ENCODE peak calls at places on chromosomes 2 and 18, in four cellular contexts. Y is thyroid gland, W is astrocyte of the spinal cord, Z is tibial nerve. M is an unnamed sample.
A peak's percentile ranks its signal among the peaks of the same experiment; 100 is the strongest.

GRCh38 chr2:202140522-202141292 is 67.7 kb downstream of the KIAA2012 start:
- DNase-seq in Y (no peak), W (peak; percentile 36), Z (no peak), M (peak; percentile 54)

GRCh38 chr2:241941691-241942301 is 72.3 kb downstream of the RTP5 start:
- DNase-seq in Y (no peak), W (no peak), Z (no peak), M (no peak)

GRCh38 chr2:40760071-40760666 is 308.3 kb upstream of the SLC8A1 start:
- DNase-seq in Y (no peak), W (peak; percentile 56), Z (no peak), M (peak; percentile 31)

GRCh38 chr2:6314218-6314855 is 551.4 kb downstream of the CMPK2 start:
- DNase-seq in Y (no peak), W (no peak), Z (no peak), M (no peak)

GRCh38 chr2:102049756-102050443 is 58.1 kb downstream of the IL1R2 start:
- DNase-seq in Y (peak; percentile 33), W (no peak), Z (peak; percentile 40), M (no peak)

GRCh38 chr2:145598434-145598833 is 1078.5 kb upstream of the ZEB2 start:
- DNase-seq in Y (no peak), W (peak; percentile 75), Z (no peak), M (no peak)

GRCh38 chr2:120741514-120742448 is 6.1 kb downstream of the GLI2 start:
- DNase-seq in Y (no peak), W (no peak), Z (no peak), M (no peak)

GRCh38 chr2:192328297-192328696 is 133.6 kb upstream of the TMEFF2 start:
- DNase-seq in Y (no peak), W (no peak), Z (no peak), M (no peak)

GRCh38 chr2:47089083-47089464 is 66.0 kb downstream of the STPG4 start:
- DNase-seq in Y (no peak), W (peak; percentile 59), Z (no peak), M (no peak)

GRCh38 chr18:21265971-21266673 is 24.1 kb downstream of the GREB1L start:
- DNase-seq in Y (no peak), W (no peak), Z (no peak), M (no peak)

GRCh38 chr2:10301946-10302478 is 692 bp upstream of the HPCAL1 start:
- DNase-seq in Y (no peak), W (no peak), Z (no peak), M (no peak)

GRCh38 chr18:9925369-9925768 is 11.6 kb downstream of the VAPA start:
- DNase-seq in Y (no peak), W (peak; percentile 42), Z (no peak), M (no peak)

GRCh38 chr2:71281950-71282349 is 49.6 kb upstream of the ZNF638 start:
- DNase-seq in Y (no peak), W (no peak), Z (no peak), M (no peak)

GRCh38 chr2:71277536-71278103 is 50.7 kb upstream of the PAIP2B start:
- DNase-seq in Y (peak; percentile 9), W (peak; percentile 8), Z (no peak), M (no peak)

GRCh38 chr2:71276311-71277158 is 49.6 kb upstream of the PAIP2B start:
- DNase-seq in Y (peak; percentile 83), W (peak; percentile 85), Z (peak; percentile 60), M (peak; percentile 20)

GRCh38 chr2:71275939-71276310 is 49.0 kb upstream of the PAIP2B start:
- DNase-seq in Y (no peak), W (no peak), Z (no peak), M (no peak)

GRCh38 chr2:71277159-71277498 is 50.2 kb upstream of the PAIP2B start:
- DNase-seq in Y (no peak), W (no peak), Z (no peak), M (no peak)
- H3K4me3 ChIP-seq in Y (peak overlapping the region; percentile 21), W (peak overlapping the region; percentile 62), Z (peak overlapping the region; percentile 66), M (peak overlapping the region; percentile 45)

DNA sequence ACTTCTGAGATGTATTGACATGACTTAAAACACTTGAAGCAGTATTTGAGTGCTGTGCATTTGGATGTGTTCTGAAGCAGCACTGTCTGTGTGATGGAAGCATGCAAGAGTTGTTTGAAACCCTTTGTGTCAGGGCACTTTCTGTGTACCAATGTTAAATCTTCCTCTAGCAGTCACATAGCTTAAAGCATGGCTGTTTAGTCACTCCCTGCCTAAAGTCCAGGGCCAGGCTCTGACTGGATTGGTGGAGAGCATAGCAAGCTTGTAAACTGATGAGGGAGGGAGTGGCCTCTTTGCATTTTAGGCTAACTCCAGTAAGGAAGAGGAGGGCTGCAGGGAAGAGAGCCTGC is 73.5 kb downstream of the MYO1B start:
- DNase-seq in Y (no peak), W (peak; percentile 68), Z (no peak), M (peak; percentile 63)
- H3K4me3 ChIP-seq in Y (no peak overlapping the region), W (no peak overlapping the region), Z (no peak overlapping the region), M (no peak overlapping the region)

GRCh38 chr2:107751936-107752335 is 74.8 kb upstream of the RGPD4 start:
- DNase-seq in Y (no peak), W (no peak), Z (no peak), M (no peak)

GRCh38 chr2:107760620-107761019 is 66.1 kb upstream of the RGPD4 start:
- DNase-seq in Y (no peak), W (no peak), Z (no peak), M (no peak)

GRCh38 chr2:107757223-107757622 is 69.5 kb upstream of the RGPD4 start:
- DNase-seq in Y (no peak), W (no peak), Z (no peak), M (no peak)
- H3K4me3 ChIP-seq in Y (no peak overlapping the region), W (no peak overlapping the region), Z (no peak overlapping the region), M (no peak overlapping the region)

GRCh38 chr18:22934789-22935188 is 1.7 kb downstream of the RBBP8 start:
- DNase-seq in Y (no peak), W (no peak), Z (no peak), M (no peak)
- H3K4me3 ChIP-seq in Y (no peak overlapping the region), W (no peak overlapping the region), Z (no peak overlapping the region), M (peak overlapping the region; percentile 62)

GRCh38 chr18:45667056-45667455 is 51.8 kb downstream of the SLC14A2 start:
- DNase-seq in Y (no peak), W (no peak), Z (no peak), M (no peak)

GRCh38 chr18:45670281-45670962 is 53.6 kb upstream of the SLC14A1 start:
- DNase-seq in Y (no peak), W (no peak), Z (no peak), M (no peak)

GRCh38 chr18:45677408-45677807 is 46.6 kb upstream of the SLC14A1 start:
- DNase-seq in Y (no peak), W (no peak), Z (no peak), M (no peak)

GRCh38 chr18:45671366-45671765 is 52.6 kb upstream of the SLC14A1 start:
- DNase-seq in Y (no peak), W (no peak), Z (no peak), M (no peak)

DNA sequence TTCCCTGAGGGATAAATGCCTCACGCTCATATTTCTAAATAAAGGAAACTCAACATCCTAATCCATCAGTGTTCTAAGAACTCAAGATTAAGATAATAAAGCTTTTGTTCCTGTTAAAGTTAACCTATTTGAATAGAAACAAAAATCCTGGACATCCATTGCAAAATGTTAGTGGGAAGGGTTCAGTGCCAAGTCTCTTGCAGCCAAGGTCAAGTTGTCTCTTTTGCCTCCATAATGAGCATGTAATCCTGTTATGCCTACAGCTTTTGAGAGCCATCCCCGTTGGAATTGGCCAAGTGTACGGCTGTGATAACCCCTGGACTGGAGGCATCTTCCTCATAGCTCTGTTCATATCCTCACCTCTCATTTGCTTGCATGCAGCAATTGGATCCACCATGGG is 51.3 kb upstream of the SLC14A1 start:
- DNase-seq in Y (no peak), W (no peak), Z (no peak), M (no peak)
- H3K4me3 ChIP-seq in Y (no peak overlapping the region), W (no peak overlapping the region), Z (no peak overlapping the region), M (no peak overlapping the region)

GRCh38 chr2:199465390-199465789 is 7.7 kb upstream of the SATB2 start:
- DNase-seq in Y (no peak), W (no peak), Z (no peak), M (no peak)

GRCh38 chr2:199467462-199467822 is 9.7 kb upstream of the SATB2 start:
- DNase-seq in Y (no peak), W (no peak), Z (no peak), M (no peak)

GRCh38 chr2:199465988-199466703 is 8.4 kb upstream of the SATB2 start:
- DNase-seq in Y (no peak), W (no peak), Z (no peak), M (no peak)

GRCh38 chr2:199468561-199469513 is 11.1 kb upstream of the SATB2 start:
- DNase-seq in Y (no peak), W (no peak), Z (no peak), M (no peak)

DNA sequence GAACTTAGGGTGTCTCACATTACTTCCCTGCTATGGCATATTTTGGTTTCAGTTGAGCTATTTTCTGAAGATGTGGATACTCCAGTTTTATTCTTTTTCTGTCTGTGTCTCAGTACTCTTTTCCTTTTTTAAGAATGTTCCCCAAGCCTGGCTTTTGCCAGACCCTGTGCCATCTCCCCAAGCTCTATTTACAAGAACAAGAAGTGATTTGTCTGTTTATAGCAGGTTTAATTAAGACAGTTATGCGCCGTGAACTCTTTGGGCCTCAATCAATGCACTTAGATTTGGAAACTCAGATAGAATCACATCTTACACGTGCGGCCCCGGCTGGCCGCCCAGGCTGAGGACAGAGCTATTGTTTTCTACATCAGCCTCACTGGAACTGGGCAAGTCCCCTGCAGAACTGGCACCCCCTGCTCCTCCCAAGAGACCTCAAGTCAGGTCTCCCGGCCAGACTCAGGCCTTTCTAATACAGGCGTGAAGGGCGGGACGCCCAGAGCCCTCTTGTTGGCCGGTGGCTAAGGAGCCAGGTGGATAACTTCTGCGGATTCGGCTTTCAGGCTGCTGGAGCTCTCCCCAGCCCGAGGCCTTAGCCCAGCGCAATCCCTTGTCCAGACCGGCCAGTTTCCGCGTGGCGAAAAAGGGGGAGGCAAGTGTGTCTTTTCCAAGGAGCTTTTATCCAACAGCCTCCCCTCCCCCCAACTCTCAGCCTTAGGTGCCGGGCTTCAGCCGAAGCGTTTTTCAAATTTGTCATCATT is 9.1 kb upstream of the SATB2 start:
- DNase-seq in Y (no peak), W (no peak), Z (no peak), M (no peak)
- H3K4me3 ChIP-seq in Y (no peak overlapping the region), W (no peak overlapping the region), Z (no peak overlapping the region), M (no peak overlapping the region)